ENCODE peak calls at places on chromosomes 3 and 15, in six cellular contexts. S is mammary epithelial cell; C is BE2C; Y is lower lobe of right lung; O is SK-MEL-5; R is effector memory CD8-positive, alpha-beta T cell. D is an unnamed sample.

GRCh38 chr3:126100688-126101301 is 16.9 kb upstream of the SLC41A3 start:
- DNase-seq in S (peak; percentile 33), C (peak; percentile 21), Y (no peak), O (no peak), R (no peak), D (no peak)

GRCh38 chr3:197809356-197810020 is 18.4 kb downstream of the LRCH3 start:
- DNase-seq in S (no peak), C (no peak), Y (no peak), O (peak; percentile 8), R (no peak), D (no peak)

GRCh38 chr3:151638555-151638954 is 95.2 kb upstream of the AADACL2 start:
- DNase-seq in S (no peak), C (no peak), Y (no peak), O (no peak), R (no peak), D (no peak)

GRCh38 chr3:132983143-132983770 is 54.9 kb upstream of the TMEM108 start:
- DNase-seq in S (no peak), C (no peak), Y (no peak), O (no peak), R (no peak), D (no peak)

GRCh38 chr3:50316657-50317242 is 5.8 kb downstream of the HYAL2 start:
- DNase-seq in S (peak; percentile 99), C (no peak), Y (peak; percentile 93), O (no peak), R (peak; percentile 79), D (peak; percentile 93)

GRCh38 chr15:39756806-39757522 is 25.7 kb downstream of the FSIP1 start:
- DNase-seq in S (peak; percentile 18), C (peak; percentile 39), Y (no peak), O (peak; percentile 66), R (peak; percentile 45), D (peak; percentile 82)

GRCh38 chr15:99729920-99730319 is 3.3 kb downstream of the LYSMD4 start:
- DNase-seq in S (peak; percentile 48), C (peak; percentile 54), Y (no peak), O (peak; percentile 55), R (no peak), D (no peak)

GRCh38 chr3:188635258-188636038 is 481.5 kb downstream of the LPP start:
- DNase-seq in S (no peak), C (no peak), Y (no peak), O (no peak), R (no peak), D (no peak)

GRCh38 chr3:152428577-152428976 is 159.8 kb downstream of the MBNL1 start:
- DNase-seq in S (peak; percentile 40), C (no peak), Y (no peak), O (no peak), R (no peak), D (no peak)

GRCh38 chr3:184874709-184875644 is 63.0 kb downstream of the VPS8 start:
- DNase-seq in S (peak; percentile 4), C (peak; percentile 43), Y (no peak), O (peak; percentile 67), R (no peak), D (no peak)

D was measured in mucosa of descending colon.